ENCODE peak calls at places on chromosomes 7 and 10, in four cellular contexts. J is HepG2, V is GM12878, O is K562. S is an unnamed sample.
A peak's percentile ranks its signal among the peaks of the same experiment; 100 is the strongest.

GRCh38 chr10:133261726-133262325 is 14.8 kb downstream of the ADAM8 start:
- DNase-seq in J (no peak), V (no peak), O (peak; percentile 89), S (peak; percentile 81)

GRCh38 chr10:62738916-62739315 is 65.6 kb upstream of the ADO start:
- DNase-seq in J (no peak), V (no peak), O (no peak), S (no peak)

GRCh38 chr7:16668049-16668858 is 22.3 kb downstream of the BZW2 start:
- DNase-seq in J (peak; percentile 10), O (no peak), V (no peak), S (no peak)

GRCh38 chr7:100173806-100174495 is 3.2 kb downstream of the GPC2 start:
- DNase-seq in O (no peak), V (no peak), J (no peak), S (no peak)

GRCh38 chr10:3090914-3091313 is 23.6 kb downstream of the PFKP start:
- DNase-seq in V (no peak), O (no peak), J (peak; percentile 17), S (no peak)

GRCh38 chr10:102342462-102342861 is 53.0 kb upstream of the NFKB2 start:
- DNase-seq in O (no peak), V (no peak), J (no peak), S (peak; percentile 59)

GRCh38 chr7:29796181-29796580 is 10.1 kb upstream of the WIPF3 start:
- DNase-seq in O (no peak), J (no peak), V (no peak), S (no peak)

GRCh38 chr10:131964298-131964697 is 17.4 kb downstream of the BNIP3 start:
- DNase-seq in O (no peak), J (no peak), V (no peak), S (no peak)

GRCh38 chr7:114540291-114540690 is 125.7 kb downstream of the FOXP2 start:
- DNase-seq in V (no peak), O (no peak), J (no peak), S (no peak)

GRCh38 chr7:120412665-120413064 is 139.7 kb downstream of the KCND2 start:
- DNase-seq in V (no peak), O (no peak), J (no peak), S (no peak)
- TF ChIP-seq ETV6 in V (no peak), O (no peak), J (no peak), S (no peak)

DNA sequence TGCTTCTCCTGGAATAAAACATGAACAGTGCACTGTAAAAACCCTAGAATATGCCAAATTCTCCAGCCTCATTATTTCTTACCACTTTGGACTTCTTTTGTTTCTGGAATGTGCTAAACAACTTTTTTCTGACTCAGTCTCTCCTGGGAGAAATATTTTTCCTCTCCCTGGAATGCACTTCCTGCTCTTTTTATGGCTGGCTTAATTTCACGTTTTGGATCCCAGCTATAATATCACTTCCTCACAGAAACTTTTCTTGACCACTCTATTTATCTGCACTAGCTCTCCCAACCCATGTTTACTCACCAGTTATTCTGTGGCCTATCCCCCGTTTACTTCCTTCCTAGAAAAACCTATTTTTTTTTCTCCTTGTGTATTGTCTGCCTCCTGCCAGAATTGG is 26.7 kb downstream of the ABCB5 start:
- DNase-seq in V (no peak), O (no peak), J (no peak), S (no peak)
- TF ChIP-seq CREB1 in V (no peak), O (no peak), J (no peak), S (no peak)

DNA sequence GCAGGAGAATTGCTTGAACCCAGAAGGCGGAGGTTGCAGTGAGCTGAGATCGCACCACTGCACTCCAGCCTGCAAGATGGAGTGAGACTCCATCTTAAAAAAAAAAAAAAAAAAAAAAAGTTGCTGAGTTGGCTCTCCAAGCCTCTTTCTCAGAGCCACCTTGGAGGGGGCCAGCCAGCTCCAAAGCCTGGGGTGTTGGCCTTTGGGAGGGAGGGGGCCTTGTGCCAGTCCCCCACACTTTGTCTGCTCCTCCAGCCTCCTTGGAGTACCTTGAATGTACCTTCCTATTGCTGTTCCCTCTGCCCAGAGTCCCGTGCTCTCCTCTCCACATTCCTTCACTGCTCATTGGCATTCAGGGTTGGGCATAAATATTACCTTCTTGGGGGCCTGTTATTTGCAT is 62.4 kb downstream of the GRK5 start:
- DNase-seq in V (no peak), O (no peak), J (no peak), S (no peak)
- TF ChIP-seq ETV6 in V (no peak), O (no peak), J (no peak), S (no peak)

GRCh38 chr10:110681023-110681681 is 37.0 kb downstream of the RBM20 start:
- DNase-seq in O (peak; percentile 27), J (peak; percentile 32), V (no peak), S (peak; percentile 65)
- TF ChIP-seq CREB1 in O (no peak), J (no peak), V (no peak), S (no peak)

DNA sequence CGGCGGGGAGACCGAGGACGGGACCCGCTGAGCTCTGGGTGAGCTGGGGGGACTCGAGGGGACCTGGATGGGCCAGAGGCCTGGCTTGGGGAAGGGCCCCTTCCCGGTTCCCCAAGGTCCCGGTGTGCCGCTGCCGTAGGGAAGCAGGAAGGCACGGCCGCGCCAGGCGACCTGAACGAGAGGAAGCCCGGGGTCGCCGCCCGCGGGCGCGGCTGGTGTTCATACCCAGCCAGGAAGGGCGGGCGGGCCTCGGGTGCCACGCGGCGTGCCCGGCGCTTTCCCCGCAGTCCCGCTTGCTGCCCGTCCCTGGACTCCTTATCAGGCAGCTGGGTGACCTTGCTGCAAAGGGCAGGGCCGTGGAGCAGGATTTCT is 38.0 kb downstream of the ZNF777 start:
- DNase-seq in J (no peak), V (no peak), O (no peak), S (peak; percentile 42)
- TF ChIP-seq ETV6 in J (no peak), V (no peak), O (no peak), S (no peak)